ENCODE peak calls at places on chromosomes 4 and X, in seven cellular contexts. L is ascending aorta, P is transverse colon, G is esophagus squamous epithelium, X is BE2C, M is left lung, J is hepatocyte. O is an unnamed sample.

GRCh38 chr4:110088670-110089069 is 109.7 kb downstream of the ELOVL6 start:
- DNase-seq in L (no peak), P (no peak), G (no peak), X (no peak), M (no peak), J (no peak), O (no peak)

GRCh38 chr4:73612032-73612431 is 8.2 kb downstream of the RASSF6 start:
- DNase-seq in L (no peak), P (no peak), G (no peak), X (no peak), M (no peak), J (no peak), O (no peak)

GRCh38 chr4:113893546-113893945 is 85.9 kb downstream of the ARSJ start:
- DNase-seq in L (no peak), P (no peak), G (no peak), X (no peak), M (no peak), J (no peak), O (no peak)

GRCh38 chr4:14652522-14652921 is 349.8 kb upstream of the CPEB2 start:
- DNase-seq in L (no peak), P (no peak), G (no peak), X (no peak), M (no peak), J (no peak), O (no peak)

GRCh38 chr4:56148428-56148827 is 199.7 kb downstream of the CEP135 start:
- DNase-seq in L (no peak), P (no peak), G (no peak), X (no peak), M (no peak), J (no peak), O (no peak)

GRCh38 chr4:109511414-109511813 is 48.6 kb upstream of the MCUB start:
- DNase-seq in L (no peak), P (no peak), G (no peak), X (no peak), M (no peak), J (no peak), O (no peak)

GRCh38 chr4:182142146-182143085 is 100.8 kb upstream of the TENM3 start:
- DNase-seq in L (no peak), P (no peak), G (no peak), X (no peak), M (no peak), J (peak; percentile 70), O (peak; percentile 5)

GRCh38 chr4:95637047-95637600 is 88.4 kb upstream of the UNC5C start:
- DNase-seq in L (no peak), P (no peak), G (no peak), X (peak; percentile 66), M (no peak), J (peak; percentile 38), O (peak; percentile 8)

GRCh38 chr4:15521442-15522039 is 51.9 kb downstream of the CC2D2A start:
- DNase-seq in L (no peak), P (no peak), G (no peak), X (no peak), M (no peak), J (no peak), O (no peak)

GRCh38 chrX:2243913-2244460 is 256.8 kb downstream of the DHRSX start:
- DNase-seq in L (no peak), P (peak; percentile 11), G (no peak), X (no peak), M (no peak), J (no peak), O (no peak)

GRCh38 chr4:57148177-57148576 is 38.0 kb upstream of the IGFBP7 start:
- DNase-seq in L (no peak), P (no peak), G (no peak), X (no peak), M (no peak), J (no peak), O (no peak)

GRCh38 chr4:7487998-7488671 is 53.4 kb upstream of the PSAPL1 start:
- DNase-seq in L (no peak), P (no peak), G (no peak), X (no peak), M (no peak), J (no peak), O (no peak)

GRCh38 chr4:7487464-7487863 is 52.7 kb upstream of the PSAPL1 start:
- DNase-seq in L (no peak), P (no peak), G (no peak), X (no peak), M (no peak), J (no peak), O (no peak)

GRCh38 chr4:7481227-7481626 is 46.5 kb upstream of the PSAPL1 start:
- DNase-seq in L (no peak), P (no peak), G (no peak), X (no peak), M (no peak), J (no peak), O (no peak)

GRCh38 chr4:7486101-7486500 is 51.4 kb upstream of the PSAPL1 start:
- DNase-seq in L (no peak), P (no peak), G (no peak), X (no peak), M (no peak), J (no peak), O (no peak)

GRCh38 chr4:7485096-7485495 is 50.4 kb upstream of the PSAPL1 start:
- DNase-seq in L (no peak), P (no peak), G (no peak), X (peak; percentile 46), M (no peak), J (no peak), O (no peak)
- TF ChIP-seq CTCF in L (no peak), P (no peak), G (no peak), X (no peak), M (no peak), J (no peak), O (no peak)

GRCh38 chr4:48667148-48667547 is 112.9 kb downstream of the FRYL start:
- DNase-seq in L (no peak), P (no peak), G (no peak), X (no peak), M (no peak), J (no peak), O (no peak)

GRCh38 chr4:48668254-48669017 is 111.6 kb downstream of the FRYL start:
- DNase-seq in L (no peak), P (no peak), G (no peak), X (no peak), M (no peak), J (peak; percentile 27), O (no peak)

GRCh38 chr4:48665555-48666186 is 114.4 kb downstream of the FRYL start:
- DNase-seq in L (no peak), P (no peak), G (no peak), X (no peak), M (no peak), J (no peak), O (no peak)

GRCh38 chr4:48670587-48670986 is 109.5 kb downstream of the FRYL start:
- DNase-seq in L (no peak), P (no peak), G (no peak), X (no peak), M (no peak), J (no peak), O (no peak)

GRCh38 chr4:48669086-48669485 is 111.0 kb downstream of the FRYL start:
- DNase-seq in L (no peak), P (peak; percentile 47), G (no peak), X (no peak), M (no peak), J (no peak), O (no peak)
- H3K4me1 ChIP-seq in L (peaks cover 2% of the 10 kb centered on the region), P (peaks cover 74% of the 10 kb centered on the region), G (peaks cover 45% of the 10 kb centered on the region), X (no peaks in the 10 kb centered on the region), M (peaks cover 37% of the 10 kb centered on the region), J (peaks cover 12% of the 10 kb centered on the region), O (peaks cover 4% of the 10 kb centered on the region)

DNA sequence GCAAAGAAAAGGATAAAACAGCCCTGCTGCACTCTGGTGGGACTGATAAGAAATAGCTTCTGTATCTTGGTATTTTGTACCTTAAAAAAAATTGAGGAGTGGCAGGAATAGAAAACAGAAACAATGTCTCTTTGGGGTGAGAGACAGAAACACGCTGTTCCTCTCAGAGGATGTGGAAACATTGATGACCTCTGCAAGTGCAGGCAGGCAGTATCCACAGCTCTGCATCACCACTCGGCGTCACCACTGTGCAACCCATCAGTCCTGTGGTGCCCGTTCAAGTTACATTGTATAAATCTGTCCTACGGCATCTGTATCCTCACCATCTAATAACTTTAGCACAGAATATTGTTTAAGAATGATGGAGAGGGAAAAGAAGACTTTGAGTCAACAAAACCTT is 152.4 kb upstream of the SPRY1 start:
- DNase-seq in L (peak; percentile 72), P (peak; percentile 20), G (no peak), X (no peak), M (peak; percentile 49), J (no peak), O (no peak)
- TF ChIP-seq CTCF in L (no peak), P (no peak), G (peak; percentile 7), X (no peak), M (no peak), J (no peak), O (no peak)

GRCh38 chrX:148501121-148502066 is 977 bp downstream of the AFF2 start:
- DNase-seq in L (no peak), P (no peak), G (no peak), X (no peak), M (peak; percentile 31), J (peak; percentile 18), O (no peak)
- H3K4me1 ChIP-seq in L (no peaks in the 10 kb centered on the region), P (peaks cover 8% of the 10 kb centered on the region), G (peaks cover 12% of the 10 kb centered on the region), X (no peaks in the 10 kb centered on the region), M (peaks cover 7% of the 10 kb centered on the region), J (no peaks in the 10 kb centered on the region), O (peaks cover 11% of the 10 kb centered on the region)

DNA sequence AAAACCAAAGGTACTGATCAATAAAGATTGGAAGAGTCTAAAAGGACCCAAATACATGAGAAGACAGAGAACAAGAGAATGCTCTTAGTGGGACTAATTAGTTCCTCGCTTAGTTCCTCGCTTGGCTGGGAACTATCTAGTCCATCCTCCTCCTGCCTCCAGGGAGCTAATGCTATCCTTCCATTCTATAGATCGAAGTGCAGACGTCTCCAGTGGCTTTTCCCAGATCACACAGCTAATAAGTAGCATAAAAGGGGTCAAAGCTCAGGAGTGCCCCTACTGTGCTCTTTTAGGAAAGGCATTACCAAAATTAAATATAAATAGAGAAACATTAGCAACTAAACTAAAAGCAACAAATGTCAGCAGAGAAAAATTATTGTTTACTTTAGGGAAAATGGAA is 42.3 kb upstream of the PPARGC1A start:
- DNase-seq in L (no peak), P (no peak), G (no peak), X (no peak), M (no peak), J (no peak), O (no peak)
- TF ChIP-seq CTCF in L (no peak), P (no peak), G (no peak), X (peak; percentile 16), M (no peak), J (no peak), O (no peak)

DNA sequence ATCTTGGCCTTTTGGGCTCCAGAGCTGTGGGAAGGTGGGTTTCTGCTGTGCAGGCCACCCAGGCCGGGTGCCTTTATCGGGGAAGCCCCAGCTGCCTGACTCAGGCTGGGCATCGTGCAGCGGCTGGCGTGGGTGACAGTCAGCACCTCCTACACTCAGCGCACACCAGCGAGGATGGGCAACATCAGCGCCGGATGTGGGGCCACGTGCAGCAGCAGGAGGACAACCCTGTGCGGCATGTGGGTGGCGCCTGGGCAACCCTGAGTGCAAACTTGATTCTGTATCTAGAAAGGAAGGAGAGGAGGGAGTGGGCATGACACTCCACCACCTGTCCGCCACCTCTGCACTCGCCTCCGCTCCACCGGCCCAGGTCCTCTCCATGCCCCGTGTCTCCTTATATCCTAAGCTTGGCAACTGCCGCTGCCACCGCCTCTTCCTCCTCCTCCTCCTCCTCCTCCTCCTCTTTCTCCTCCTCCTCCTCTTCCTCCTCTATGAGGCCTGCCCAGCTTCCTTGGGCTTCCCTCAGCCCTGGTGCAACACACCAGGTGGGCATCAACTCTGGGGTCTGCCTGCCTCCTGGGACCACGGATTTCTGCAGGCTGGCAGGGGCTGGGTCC is 107.4 kb upstream of the AFAP1 start:
- DNase-seq in L (no peak), P (no peak), G (no peak), X (no peak), M (no peak), J (no peak), O (peak; percentile 25)
- H3K4me1 ChIP-seq in L (no peaks in the 10 kb centered on the region), P (peaks cover 28% of the 10 kb centered on the region), G (peaks cover 25% of the 10 kb centered on the region), X (peaks cover 9% of the 10 kb centered on the region), M (peaks cover 10% of the 10 kb centered on the region), J (peaks cover 8% of the 10 kb centered on the region), O (peaks cover 11% of the 10 kb centered on the region)

O was measured in body of pancreas.